ENCODE peak calls at places on chromosomes 11 and 22, in ten cellular contexts. S, H, N, M, Q, G, A, J, L and R are unnamed samples.
A peak's percentile ranks its signal among the peaks of the same experiment; 100 is the strongest.

GRCh38 chr11:20021771-20022362 is 138.4 kb downstream of the DBX1 start:
- DNase-seq in S (no peak), H (no peak), N (no peak), M (no peak), Q (no peak), G (no peak), A (peak; percentile 11), J (peak; percentile 76), L (no peak), R (no peak)

GRCh38 chr11:124716596-124716995 is 23.1 kb upstream of the NRGN start:
- DNase-seq in S (no peak), H (no peak), N (no peak), M (no peak), Q (no peak), G (no peak), A (peak; percentile 6), J (no peak), L (no peak), R (no peak)

GRCh38 chr11:112382561-112382960 is 121.9 kb upstream of the PLET1 start:
- DNase-seq in S (no peak), H (no peak), N (no peak), M (no peak), Q (peak; percentile 4), G (no peak), A (no peak), J (no peak), L (no peak), R (no peak)

GRCh38 chr11:68751331-68751856 is at the start of gene TESMIN:
- DNase-seq in S (peak; percentile 91), H (peak; percentile 89), N (peak; percentile 89), M (peak; percentile 91), Q (peak; percentile 94), G (peak; percentile 74), A (peak; percentile 81), J (peak; percentile 94), L (peak; percentile 74), R (peak; percentile 100)

GRCh38 chr11:96246718-96247540 is 96.1 kb downstream of the MAML2 start:
- DNase-seq in S (no peak), H (no peak), N (no peak), M (no peak), Q (no peak), G (peak; percentile 75), A (no peak), J (no peak), L (no peak), R (no peak)

GRCh38 chr11:62881579-62882427 is 1.1 kb downstream of the SLC3A2 start:
- DNase-seq in S (peak; percentile 93), H (peak; percentile 97), N (peak; percentile 82), M (peak; percentile 88), Q (peak; percentile 96), G (peak; percentile 98), A (peak; percentile 98), J (peak; percentile 92), L (peak; percentile 97), R (no peak)

GRCh38 chr11:15194671-15195415 is 80.1 kb downstream of the INSC start:
- DNase-seq in S (no peak), H (no peak), N (no peak), M (no peak), Q (no peak), G (no peak), A (no peak), J (no peak), L (no peak), R (no peak)

GRCh38 chr11:707817-708420 is 1.9 kb downstream of the EPS8L2 start:
- DNase-seq in S (no peak), H (no peak), N (no peak), M (no peak), Q (no peak), G (no peak), A (no peak), J (peak; percentile 35), L (no peak), R (peak; percentile 75)

GRCh38 chr11:84866922-84867321 is 760.2 kb downstream of the DLG2 start:
- DNase-seq in S (no peak), H (no peak), N (no peak), M (no peak), Q (no peak), G (no peak), A (no peak), J (no peak), L (no peak), R (no peak)

GRCh38 chr11:16881074-16881709 is 133.0 kb downstream of the PLEKHA7 start:
- DNase-seq in S (no peak), H (peak; percentile 62), N (no peak), M (no peak), Q (peak; percentile 30), G (no peak), A (peak; percentile 69), J (peak; percentile 62), L (no peak), R (peak; percentile 40)

GRCh38 chr11:101003468-101003867 is 126.1 kb downstream of the PGR start:
- DNase-seq in S (no peak), H (no peak), N (no peak), M (no peak), Q (peak; percentile 38), G (no peak), A (no peak), J (no peak), L (no peak), R (no peak)

GRCh38 chr11:18749681-18750319 is 23.8 kb upstream of the IGSF22 start:
- DNase-seq in S (no peak), H (no peak), N (no peak), M (no peak), Q (peak; percentile 47), G (peak; percentile 86), A (peak; percentile 70), J (no peak), L (peak; percentile 17), R (peak; percentile 60)

GRCh38 chr11:119474682-119475596 is 52.0 kb upstream of the THY1 start:
- DNase-seq in S (peak; percentile 35), H (peak; percentile 65), N (peak; percentile 39), M (peak; percentile 15), Q (peak; percentile 90), G (peak; percentile 83), A (peak; percentile 83), J (peak; percentile 86), L (peak; percentile 84), R (peak; percentile 87)

GRCh38 chr22:38694945-38695344 is 5.8 kb downstream of the JOSD1 start:
- DNase-seq in S (no peak), H (no peak), N (no peak), M (no peak), Q (no peak), G (no peak), A (no peak), J (no peak), L (no peak), R (no peak)

GRCh38 chr11:63829823-63830489 is 9.0 kb upstream of the MARK2 start:
- DNase-seq in S (no peak), H (no peak), N (no peak), M (no peak), Q (peak; percentile 71), G (peak; percentile 58), A (peak; percentile 52), J (peak; percentile 68), L (no peak), R (peak; percentile 85)

GRCh38 chr11:68263444-68264035 is 8.2 kb downstream of the C11orf24 start:
- DNase-seq in S (no peak), H (no peak), N (no peak), M (no peak), Q (no peak), G (no peak), A (no peak), J (no peak), L (no peak), R (no peak)

GRCh38 chr11:2138075-2138435 is 1.1 kb downstream of the IGF2 start:
- DNase-seq in S (no peak), H (no peak), N (no peak), M (no peak), Q (peak; percentile 64), G (no peak), A (no peak), J (peak; percentile 72), L (no peak), R (peak; percentile 90)

GRCh38 chr22:29385748-29386147 is 2.6 kb downstream of the AP1B1 start:
- DNase-seq in S (no peak), H (no peak), N (no peak), M (no peak), Q (no peak), G (no peak), A (no peak), J (no peak), L (peak; percentile 27), R (no peak)

DNA sequence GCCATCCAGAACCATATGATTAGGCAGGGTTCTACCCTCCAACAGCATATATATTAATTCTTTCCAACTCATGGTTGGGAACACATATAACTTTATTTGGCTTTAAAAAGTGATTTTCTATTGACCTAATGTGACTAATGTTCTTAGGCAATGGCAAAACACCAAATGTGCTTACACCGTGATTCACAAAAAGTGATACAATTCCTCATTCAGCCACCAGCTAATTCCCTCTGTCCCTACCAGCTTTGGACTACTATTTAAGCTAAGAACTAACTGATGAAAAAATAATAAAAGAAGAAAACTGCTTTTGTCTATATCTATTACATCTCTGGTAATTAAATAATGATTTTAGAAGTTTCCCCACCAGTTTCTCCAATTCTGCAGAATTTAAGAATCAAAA is 4.7 kb downstream of the CTSC start:
- DNase-seq in S (no peak), H (no peak), N (no peak), M (no peak), Q (no peak), G (no peak), A (peak; percentile 41), J (no peak), L (no peak), R (no peak)
- H3K4me3 ChIP-seq in S (no peak overlapping the region), H (no peak overlapping the region), N (no peak overlapping the region), M (no peak overlapping the region), Q (peak overlapping the region; percentile 8), G (no peak overlapping the region), A (no peak overlapping the region), J (no peak overlapping the region), L (no peak overlapping the region), R (no peak overlapping the region)

DNA sequence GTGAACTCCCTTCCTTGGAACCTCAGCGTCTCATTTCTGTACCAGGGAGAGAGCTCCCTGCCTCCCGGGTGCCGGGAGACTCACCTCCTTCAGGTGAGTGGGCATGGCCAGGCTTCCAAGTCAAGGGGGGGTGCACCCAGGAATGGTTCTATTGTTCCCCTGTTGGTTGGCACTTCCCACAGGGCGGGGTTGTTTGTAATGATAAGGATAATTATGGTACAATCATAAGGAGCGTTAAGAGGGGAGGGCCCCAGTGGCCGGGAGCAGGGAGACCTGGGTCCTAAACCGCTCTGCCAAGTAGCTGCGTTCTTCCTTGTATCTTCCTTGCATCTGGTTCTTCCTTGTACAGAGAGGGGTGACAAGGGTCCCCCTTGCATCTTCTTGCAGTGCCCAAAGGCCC is 79.1 kb downstream of the LRRC32 start:
- DNase-seq in S (no peak), H (no peak), N (no peak), M (no peak), Q (no peak), G (no peak), A (no peak), J (no peak), L (no peak), R (no peak)
- H3K36me3 ChIP-seq in S (no peaks in the 10 kb centered on the region), H (no peaks in the 10 kb centered on the region), N (no peaks in the 10 kb centered on the region), M (no peaks in the 10 kb centered on the region), Q (no peaks in the 10 kb centered on the region), G (no peaks in the 10 kb centered on the region), A (no peaks in the 10 kb centered on the region), J (no peaks in the 10 kb centered on the region), L (no peaks in the 10 kb centered on the region), R (no peaks in the 10 kb centered on the region)

GRCh38 chr22:25210831-25211230 is 8.6 kb upstream of the CRYBB2 start:
- DNase-seq in S (no peak), H (no peak), N (no peak), M (no peak), Q (no peak), G (no peak), A (no peak), J (no peak), L (no peak), R (no peak)
- H3K27me3 ChIP-seq in S (no peaks in the 10 kb centered on the region), H (no peaks in the 10 kb centered on the region), N (peaks cover 2% of the 10 kb centered on the region), M (no peaks in the 10 kb centered on the region), Q (no peaks in the 10 kb centered on the region), G (peaks cover 8% of the 10 kb centered on the region), A (no peaks in the 10 kb centered on the region), J (no peaks in the 10 kb centered on the region), L (no peaks in the 10 kb centered on the region), R (no peaks in the 10 kb centered on the region)

GRCh38 chr11:65718964-65719492 is 1.6 kb downstream of the RNASEH2C start:
- DNase-seq in S (no peak), H (no peak), N (no peak), M (no peak), Q (no peak), G (no peak), A (peak; percentile 42), J (no peak), L (no peak), R (no peak)
- H3K4me3 ChIP-seq in S (no peak overlapping the region), H (peak overlapping the region; percentile 69), N (no peak overlapping the region), M (no peak overlapping the region), Q (peak overlapping the region; percentile 99), G (no peak overlapping the region), A (peak overlapping the region; percentile 57), J (peak overlapping the region; percentile 68), L (no peak overlapping the region), R (no peak overlapping the region)